ENCODE peak calls at places on chromosomes 1 and 21, in eight cellular contexts. One of them, this sample, is unnamed.

GRCh38 chr1:76593614-76594013 is 273.7 kb upstream of the ST6GALNAC5 start:
- DNase-seq in psoas muscle: no peak
- DNase-seq in prostate gland: no peak
- DNase-seq in foreskin fibroblast: peak
- DNase-seq in AG10803: no peak
- DNase-seq in esophagus muscularis mucosa: no peak
- DNase-seq in AG04450: no peak
- DNase-seq in fibroblast of the aortic adventitia: no peak
- DNase-seq in this sample: no peak

GRCh38 chr1:84048820-84049219 is 49.9 kb upstream of the TTLL7 start:
- DNase-seq in psoas muscle: no peak
- DNase-seq in esophagus muscularis mucosa: no peak
- DNase-seq in AG04450: no peak
- DNase-seq in fibroblast of the aortic adventitia: no peak
- DNase-seq in prostate gland: no peak
- DNase-seq in foreskin fibroblast: no peak
- DNase-seq in AG10803: no peak
- DNase-seq in this sample: no peak

GRCh38 chr1:13892671-13893325 is 192.8 kb downstream of the PRDM2 start:
- DNase-seq in esophagus muscularis mucosa: no peak
- DNase-seq in foreskin fibroblast: peak
- DNase-seq in prostate gland: no peak
- DNase-seq in AG04450: no peak
- DNase-seq in fibroblast of the aortic adventitia: no peak
- DNase-seq in psoas muscle: no peak
- DNase-seq in AG10803: no peak
- DNase-seq in this sample: peak

GRCh38 chr1:187725216-187725615 is 896.5 kb downstream of the PLA2G4A start:
- DNase-seq in fibroblast of the aortic adventitia: no peak
- DNase-seq in foreskin fibroblast: no peak
- DNase-seq in prostate gland: no peak
- DNase-seq in esophagus muscularis mucosa: no peak
- DNase-seq in AG04450: no peak
- DNase-seq in AG10803: no peak
- DNase-seq in psoas muscle: no peak
- DNase-seq in this sample: no peak

GRCh38 chr1:27349784-27350672 is 8.2 kb downstream of the SYTL1 start:
- DNase-seq in AG04450: peak
- DNase-seq in esophagus muscularis mucosa: no peak
- DNase-seq in foreskin fibroblast: peak
- DNase-seq in psoas muscle: peak
- DNase-seq in fibroblast of the aortic adventitia: peak
- DNase-seq in AG10803: peak
- DNase-seq in prostate gland: peak
- DNase-seq in this sample: no peak

GRCh38 chr21:35995522-35996088 is 64.7 kb downstream of the SETD4 start:
- DNase-seq in esophagus muscularis mucosa: no peak
- DNase-seq in foreskin fibroblast: no peak
- DNase-seq in psoas muscle: no peak
- DNase-seq in AG04450: no peak
- DNase-seq in AG10803: no peak
- DNase-seq in prostate gland: no peak
- DNase-seq in fibroblast of the aortic adventitia: no peak
- DNase-seq in this sample: no peak

GRCh38 chr1:174968750-174969244 is 30.9 kb upstream of the CACYBP start:
- DNase-seq in psoas muscle: no peak
- DNase-seq in fibroblast of the aortic adventitia: peak
- DNase-seq in foreskin fibroblast: peak
- DNase-seq in AG10803: peak
- DNase-seq in prostate gland: no peak
- DNase-seq in esophagus muscularis mucosa: no peak
- DNase-seq in AG04450: no peak
- DNase-seq in this sample: no peak

GRCh38 chr1:182279724-182280506 is 111.7 kb downstream of the GLUL start:
- DNase-seq in AG10803: peak
- DNase-seq in foreskin fibroblast: peak
- DNase-seq in fibroblast of the aortic adventitia: no peak
- DNase-seq in psoas muscle: peak
- DNase-seq in prostate gland: peak
- DNase-seq in AG04450: no peak
- DNase-seq in esophagus muscularis mucosa: no peak
- DNase-seq in this sample: peak

GRCh38 chr1:185834371-185834900 is 100.2 kb downstream of the HMCN1 start:
- DNase-seq in AG04450: no peak
- DNase-seq in foreskin fibroblast: no peak
- DNase-seq in esophagus muscularis mucosa: no peak
- DNase-seq in fibroblast of the aortic adventitia: no peak
- DNase-seq in psoas muscle: no peak
- DNase-seq in prostate gland: no peak
- DNase-seq in AG10803: peak
- DNase-seq in this sample: no peak

GRCh38 chr1:8463144-8463927 is 145.4 kb downstream of the SLC45A1 start:
- DNase-seq in psoas muscle: no peak
- DNase-seq in prostate gland: peak
- DNase-seq in fibroblast of the aortic adventitia: peak
- DNase-seq in AG10803: peak
- DNase-seq in foreskin fibroblast: peak
- DNase-seq in AG04450: peak
- DNase-seq in esophagus muscularis mucosa: no peak
- DNase-seq in this sample: peak

GRCh38 chr1:172144445-172145060 is 275.9 kb upstream of the C1orf105 start:
- DNase-seq in AG04450: peak
- DNase-seq in psoas muscle: peak
- DNase-seq in prostate gland: peak
- DNase-seq in AG10803: peak
- DNase-seq in esophagus muscularis mucosa: peak
- DNase-seq in foreskin fibroblast: peak
- DNase-seq in fibroblast of the aortic adventitia: peak
- DNase-seq in this sample: peak

GRCh38 chr1:110477445-110477957 is 26.6 kb downstream of the PROK1 start:
- DNase-seq in esophagus muscularis mucosa: no peak
- DNase-seq in fibroblast of the aortic adventitia: no peak
- DNase-seq in prostate gland: no peak
- DNase-seq in foreskin fibroblast: no peak
- DNase-seq in psoas muscle: no peak
- DNase-seq in AG10803: no peak
- DNase-seq in AG04450: no peak
- DNase-seq in this sample: no peak
- TF ChIP-seq CTCF in esophagus muscularis mucosa: no peak
- TF ChIP-seq CTCF in fibroblast of the aortic adventitia: peak
- TF ChIP-seq CTCF in prostate gland: no peak
- TF ChIP-seq CTCF in foreskin fibroblast: no peak
- TF ChIP-seq CTCF in psoas muscle: no peak
- TF ChIP-seq CTCF in AG10803: no peak
- TF ChIP-seq CTCF in AG04450: no peak
- TF ChIP-seq CTCF in this sample: peak

DNA sequence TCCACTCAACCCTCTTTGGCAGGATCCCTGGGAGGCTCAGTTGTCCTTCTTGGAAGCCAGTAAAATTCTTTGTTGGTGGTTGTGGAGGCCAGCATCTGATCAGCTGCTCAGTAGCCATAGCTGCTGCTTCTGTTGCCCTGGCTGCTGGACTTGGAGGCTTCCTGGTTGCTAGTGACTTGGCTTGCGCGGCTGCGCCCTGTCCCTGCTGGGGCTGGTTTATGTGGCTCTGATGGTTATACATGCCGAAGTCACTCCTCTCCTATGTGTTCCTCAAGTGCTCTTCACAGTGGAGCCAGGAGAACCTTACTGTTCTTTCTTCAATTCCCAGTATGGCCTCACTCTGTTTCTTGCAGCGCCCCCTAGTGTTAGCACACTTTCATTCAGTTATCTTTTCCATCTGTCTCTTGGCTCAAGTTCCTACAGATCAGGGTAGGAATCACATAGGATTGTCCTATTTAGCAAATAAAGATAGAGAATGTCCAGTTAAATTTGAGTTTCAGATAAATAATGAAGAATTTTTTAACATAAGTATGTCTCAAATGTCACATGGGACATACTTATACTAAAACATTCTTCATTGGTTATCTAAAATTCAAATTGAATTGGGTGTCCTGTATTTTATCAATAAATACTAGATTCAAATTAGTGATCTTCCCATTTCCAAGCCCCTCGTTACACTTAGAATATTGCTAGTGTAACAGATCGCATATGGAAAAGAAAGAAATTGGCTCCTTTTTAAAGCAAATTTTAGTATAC is 176.5 kb downstream of the TGFB2 start:
- DNase-seq in fibroblast of the aortic adventitia: peak
- DNase-seq in AG10803: peak
- DNase-seq in prostate gland: peak
- DNase-seq in AG04450: no peak
- DNase-seq in psoas muscle: no peak
- DNase-seq in foreskin fibroblast: peak
- DNase-seq in esophagus muscularis mucosa: no peak
- DNase-seq in this sample: peak
- TF ChIP-seq CTCF in fibroblast of the aortic adventitia: peak
- TF ChIP-seq CTCF in AG10803: peak
- TF ChIP-seq CTCF in prostate gland: peak
- TF ChIP-seq CTCF in AG04450: peak
- TF ChIP-seq CTCF in psoas muscle: peak
- TF ChIP-seq CTCF in foreskin fibroblast: peak
- TF ChIP-seq CTCF in esophagus muscularis mucosa: peak
- TF ChIP-seq CTCF in this sample: peak

GRCh38 chr21:25790122-25790951 is 55.6 kb downstream of the GABPA start:
- DNase-seq in AG04450: no peak
- DNase-seq in AG10803: peak
- DNase-seq in foreskin fibroblast: peak
- DNase-seq in esophagus muscularis mucosa: no peak
- DNase-seq in psoas muscle: no peak
- DNase-seq in fibroblast of the aortic adventitia: peak
- DNase-seq in prostate gland: no peak
- DNase-seq in this sample: no peak
- TF ChIP-seq CTCF in AG04450: peak
- TF ChIP-seq CTCF in AG10803: peak
- TF ChIP-seq CTCF in foreskin fibroblast: peak
- TF ChIP-seq CTCF in esophagus muscularis mucosa: peak
- TF ChIP-seq CTCF in psoas muscle: peak
- TF ChIP-seq CTCF in fibroblast of the aortic adventitia: peak
- TF ChIP-seq CTCF in prostate gland: no peak
- TF ChIP-seq CTCF in this sample: peak

GRCh38 chr1:11907275-11908138 is 18.7 kb downstream of the KIAA2013 start:
- DNase-seq in AG10803: peak
- DNase-seq in fibroblast of the aortic adventitia: peak
- DNase-seq in prostate gland: peak
- DNase-seq in esophagus muscularis mucosa: peak
- DNase-seq in AG04450: peak
- DNase-seq in psoas muscle: peak
- DNase-seq in foreskin fibroblast: peak
- DNase-seq in this sample: peak
- TF ChIP-seq CTCF in AG10803: peak
- TF ChIP-seq CTCF in fibroblast of the aortic adventitia: peak
- TF ChIP-seq CTCF in prostate gland: peak
- TF ChIP-seq CTCF in esophagus muscularis mucosa: peak
- TF ChIP-seq CTCF in AG04450: peak
- TF ChIP-seq CTCF in psoas muscle: peak
- TF ChIP-seq CTCF in foreskin fibroblast: peak
- TF ChIP-seq CTCF in this sample: peak

DNA sequence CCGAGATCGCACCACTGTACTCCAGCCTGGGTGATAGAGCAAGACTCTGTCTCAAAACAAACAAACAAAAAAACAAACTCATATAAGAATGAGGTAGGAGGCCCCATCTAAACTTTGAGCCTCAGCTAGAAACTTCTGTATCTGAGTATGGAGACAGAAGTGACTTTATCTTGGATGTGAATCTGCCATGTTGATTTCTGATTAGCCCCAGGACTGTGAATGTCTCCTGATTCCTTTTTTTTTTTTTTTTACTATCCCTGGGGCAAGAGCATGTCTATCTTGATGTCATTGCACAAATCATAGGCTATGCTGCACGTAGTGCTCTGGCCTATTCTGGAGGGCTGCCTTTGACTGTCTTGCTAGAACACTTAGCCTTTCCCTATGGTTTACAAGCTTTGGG is 211.0 kb downstream of the PTPRU start:
- DNase-seq in fibroblast of the aortic adventitia: no peak
- DNase-seq in AG10803: no peak
- DNase-seq in AG04450: no peak
- DNase-seq in esophagus muscularis mucosa: no peak
- DNase-seq in foreskin fibroblast: no peak
- DNase-seq in psoas muscle: no peak
- DNase-seq in prostate gland: no peak
- DNase-seq in this sample: no peak
- TF ChIP-seq CTCF in fibroblast of the aortic adventitia: no peak
- TF ChIP-seq CTCF in AG10803: no peak
- TF ChIP-seq CTCF in AG04450: no peak
- TF ChIP-seq CTCF in esophagus muscularis mucosa: no peak
- TF ChIP-seq CTCF in foreskin fibroblast: no peak
- TF ChIP-seq CTCF in psoas muscle: no peak
- TF ChIP-seq CTCF in prostate gland: no peak
- TF ChIP-seq CTCF in this sample: no peak

GRCh38 chr1:24949331-24949881 is 19.3 kb upstream of the RUNX3 start:
- DNase-seq in esophagus muscularis mucosa: no peak
- DNase-seq in AG04450: peak
- DNase-seq in fibroblast of the aortic adventitia: peak
- DNase-seq in foreskin fibroblast: no peak
- DNase-seq in prostate gland: no peak
- DNase-seq in psoas muscle: no peak
- DNase-seq in AG10803: peak
- DNase-seq in this sample: no peak
- TF ChIP-seq CTCF in esophagus muscularis mucosa: no peak
- TF ChIP-seq CTCF in AG04450: no peak
- TF ChIP-seq CTCF in fibroblast of the aortic adventitia: no peak
- TF ChIP-seq CTCF in foreskin fibroblast: no peak
- TF ChIP-seq CTCF in prostate gland: no peak
- TF ChIP-seq CTCF in psoas muscle: no peak
- TF ChIP-seq CTCF in AG10803: no peak
- TF ChIP-seq CTCF in this sample: no peak

This sample was measured in endothelial cell.